ENCODE peak calls at places on chromosome 1, in five cellular contexts. I, J, X, G and V are unnamed samples.

GRCh38 chr1:43947890-43948437 is 1.2 kb downstream of the IPO13 start:
- DNase-seq in G (no peak), X (no peak), I (no peak), J (peak), V (no peak)

GRCh38 chr1:206651958-206652890 is 16.9 kb downstream of the DYRK3 start:
- DNase-seq in I (no peak), J (peak), X (no peak), G (no peak), V (no peak)

GRCh38 chr1:17297991-17298390 is 10.0 kb upstream of the PADI4 start:
- DNase-seq in J (no peak), G (no peak), X (no peak), I (no peak), V (no peak)

GRCh38 chr1:56821462-56821797 is 2.2 kb upstream of the FYB2 start:
- DNase-seq in I (no peak), J (peak), X (no peak), G (no peak), V (no peak)

GRCh38 chr1:16241116-16241763 is 4.3 kb upstream of the CPLANE2 start:
- DNase-seq in X (no peak), G (no peak), I (no peak), J (no peak), V (no peak)

GRCh38 chr1:54854376-54855020 is 32.5 kb downstream of the DHCR24 start:
- DNase-seq in G (no peak), J (peak), I (no peak), X (no peak), V (no peak)

GRCh38 chr1:94871031-94871430 is 50.9 kb downstream of the SLC44A3 start:
- DNase-seq in G (no peak), X (no peak), I (no peak), J (peak), V (peak)

GRCh38 chr1:81799939-81800740 is 594 bp upstream of the ADGRL2 start:
- DNase-seq in I (no peak), G (no peak), X (no peak), J (peak), V (no peak)

GRCh38 chr1:93907718-93908117 is 1.5 kb downstream of the GCLM start:
- DNase-seq in X (no peak), I (no peak), G (no peak), J (peak), V (no peak)